ENCODE peak calls at places on chromosome 15, in eight cellular contexts. Y, J, I, P, C, H, K and L are unnamed samples.

GRCh38 chr15:65087873-65088642 is 11.5 kb downstream of the KBTBD13 start:
- DNase-seq in I (no peak), H (no peak), K (no peak), J (no peak), P (no peak), C (no peak), Y (no peak), L (no peak)

GRCh38 chr15:89396723-89397652 is 62.4 kb upstream of the POLG start:
- DNase-seq in C (no peak), P (no peak), Y (no peak), H (no peak), J (no peak), I (no peak), K (no peak), L (no peak)

GRCh38 chr15:69533504-69533903 is 80.9 kb downstream of the RPLP1 start:
- DNase-seq in I (no peak), Y (no peak), P (no peak), J (no peak), H (no peak), K (no peak), C (no peak), L (no peak)

GRCh38 chr15:86743283-86743903 is 663.7 kb downstream of the AGBL1 start:
- DNase-seq in C (peak; percentile 76), P (peak; percentile 62), J (peak; percentile 41), Y (peak; percentile 40), K (no peak), H (no peak), I (no peak), L (peak; percentile 63)

GRCh38 chr15:59524331-59524731 is 86.3 kb downstream of the FAM81A start:
- DNase-seq in J (no peak), Y (no peak), I (no peak), H (no peak), C (no peak), P (no peak), K (no peak), L (no peak)

GRCh38 chr15:83098079-83098478 is 9.4 kb upstream of the TM6SF1 start:
- DNase-seq in H (no peak), C (no peak), Y (no peak), K (no peak), P (no peak), J (no peak), I (no peak), L (no peak)

GRCh38 chr15:87846746-87847145 is 409.8 kb downstream of the NTRK3 start:
- DNase-seq in I (no peak), Y (no peak), H (no peak), P (no peak), K (no peak), C (no peak), J (no peak), L (no peak)

GRCh38 chr15:70426065-70426821 is 328.5 kb upstream of the TLE3 start:
- DNase-seq in J (no peak), K (no peak), H (no peak), P (no peak), C (no peak), Y (no peak), I (peak; percentile 40), L (peak; percentile 69)

GRCh38 chr15:97316362-97316761 is 644.1 kb upstream of the ARRDC4 start:
- DNase-seq in H (no peak), J (no peak), P (no peak), I (no peak), C (no peak), K (no peak), Y (no peak), L (no peak)

GRCh38 chr15:36278219-36278618 is 301.2 kb upstream of the CDIN1 start:
- DNase-seq in C (no peak), J (no peak), Y (no peak), H (peak; percentile 38), I (peak; percentile 20), P (no peak), K (no peak), L (peak; percentile 76)

GRCh38 chr15:45702041-45702440 is 67.2 kb downstream of the SQOR start:
- DNase-seq in P (no peak), Y (no peak), K (no peak), H (no peak), I (no peak), J (no peak), C (no peak), L (no peak)

GRCh38 chr15:89836255-89837133 is 21.8 kb upstream of the ANPEP start:
- DNase-seq in K (no peak), Y (no peak), J (no peak), P (no peak), I (peak; percentile 94), H (peak; percentile 95), C (no peak), L (peak; percentile 89)

GRCh38 chr15:88393719-88394519 is 73.3 kb downstream of the MRPL46 start:
- DNase-seq in J (no peak), C (no peak), Y (no peak), I (no peak), P (no peak), K (no peak), H (no peak), L (no peak)

GRCh38 chr15:84638103-84638502 is 16.0 kb downstream of the WDR73 start:
- DNase-seq in Y (no peak), I (no peak), H (no peak), P (no peak), C (no peak), J (no peak), K (no peak), L (peak; percentile 53)

GRCh38 chr15:39279331-39279730 is 301.5 kb upstream of the THBS1 start:
- DNase-seq in C (no peak), P (no peak), Y (no peak), H (no peak), I (no peak), J (no peak), K (no peak), L (no peak)

GRCh38 chr15:89136818-89137772 is 48.8 kb downstream of the ABHD2 start:
- DNase-seq in Y (no peak), I (no peak), C (no peak), K (no peak), H (no peak), J (no peak), P (no peak), L (no peak)

GRCh38 chr15:91919014-91919534 is 65.6 kb downstream of the SLCO3A1 start:
- DNase-seq in H (no peak), K (no peak), C (no peak), J (no peak), P (no peak), I (peak; percentile 18), Y (no peak), L (no peak)

GRCh38 chr15:48800811-48801460 is 9.9 kb downstream of the CEP152 start:
- DNase-seq in I (peak; percentile 59), P (no peak), Y (no peak), C (no peak), J (no peak), H (peak; percentile 76), K (no peak), L (peak; percentile 64)

GRCh38 chr15:90230071-90230494 is 3.7 kb downstream of the CIB1 start:
- DNase-seq in J (no peak), P (no peak), H (no peak), K (no peak), I (no peak), Y (no peak), C (no peak), L (no peak)

GRCh38 chr15:100844778-100845177 is 34.9 kb upstream of the ALDH1A3 start:
- DNase-seq in C (no peak), Y (no peak), P (no peak), H (no peak), I (no peak), J (no peak), K (no peak), L (no peak)

GRCh38 chr15:100853676-100854440 is 25.8 kb upstream of the ALDH1A3 start:
- DNase-seq in C (no peak), P (no peak), I (no peak), J (no peak), Y (no peak), K (no peak), H (no peak), L (no peak)

GRCh38 chr15:100852630-100853029 is 27.0 kb upstream of the ALDH1A3 start:
- DNase-seq in K (no peak), H (no peak), Y (no peak), I (no peak), J (no peak), C (no peak), P (no peak), L (no peak)

GRCh38 chr15:100847194-100847593 is 32.4 kb upstream of the ALDH1A3 start:
- DNase-seq in K (no peak), P (no peak), J (no peak), C (no peak), I (no peak), H (no peak), Y (no peak), L (peak; percentile 77)

DNA sequence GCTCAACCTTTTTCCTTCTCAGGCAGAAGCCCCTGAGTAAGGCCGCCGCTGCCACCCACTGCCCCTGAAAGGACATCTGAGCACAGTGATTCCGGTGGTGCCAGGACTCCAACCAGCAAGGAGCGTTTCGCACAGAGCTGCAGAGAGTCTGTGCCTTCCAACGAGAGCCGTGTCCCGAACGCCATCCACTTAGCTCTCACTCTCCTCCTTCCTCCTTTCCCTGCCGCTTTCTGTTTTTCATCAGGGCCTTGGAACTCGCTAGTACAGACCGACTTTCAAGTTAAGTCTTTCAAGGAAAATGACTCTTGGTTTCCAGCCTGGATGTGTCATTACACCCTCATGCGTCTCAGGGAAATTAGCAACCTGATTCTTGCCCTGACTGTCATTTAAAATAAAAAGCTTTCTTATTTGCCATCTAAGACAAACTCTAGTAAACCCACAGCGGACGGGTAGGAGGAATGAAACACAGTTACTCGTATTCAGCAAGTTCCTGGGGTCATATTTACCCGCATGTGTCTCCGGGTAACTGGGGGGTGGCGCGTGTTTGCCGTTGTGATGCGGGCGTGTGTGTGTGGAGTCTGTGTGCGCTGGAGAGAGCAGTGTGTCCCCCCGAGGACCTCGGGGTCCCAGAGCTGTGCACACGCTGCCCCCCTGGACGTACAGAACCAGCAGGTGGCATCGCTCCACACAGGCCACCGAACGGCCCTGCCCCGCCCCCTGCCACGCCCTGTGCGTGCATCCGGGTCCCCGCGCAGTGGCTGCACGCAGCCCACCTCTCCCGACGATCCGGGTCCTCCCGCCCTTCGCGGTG is 30.4 kb upstream of the ALDH1A3 start:
- DNase-seq in Y (peak; percentile 23), P (peak; percentile 40), J (peak; percentile 20), H (peak; percentile 14), C (peak; percentile 15), I (peak; percentile 40), K (peak; percentile 68), L (peak; percentile 86)
- TF ChIP-seq CTCF in Y (no peak), P (no peak), J (no peak), H (no peak), C (no peak), I (peak; percentile 28), K (peak; percentile 24), L (peak; percentile 68)

GRCh38 chr15:47331796-47332480 is 385.4 kb upstream of the SEMA6D start:
- DNase-seq in P (no peak), Y (no peak), J (no peak), K (no peak), C (no peak), I (peak; percentile 57), H (peak; percentile 38), L (peak; percentile 48)
- TF ChIP-seq CTCF in P (no peak), Y (no peak), J (no peak), K (no peak), C (no peak), I (no peak), H (no peak), L (no peak)

GRCh38 chr15:51688863-51689262 is 7.6 kb downstream of the SCG3 start:
- DNase-seq in P (no peak), C (no peak), H (peak; percentile 8), Y (no peak), J (no peak), K (no peak), I (no peak), L (no peak)
- TF ChIP-seq CTCF in P (no peak), C (no peak), H (peak; percentile 27), Y (no peak), J (peak; percentile 19), K (no peak), I (peak; percentile 18), L (peak; percentile 25)

GRCh38 chr15:58308742-58309355 is 122.9 kb upstream of the LIPC start:
- DNase-seq in H (no peak), K (no peak), I (no peak), P (no peak), J (no peak), Y (no peak), C (no peak), L (no peak)
- TF ChIP-seq CTCF in H (no peak), K (no peak), I (no peak), P (peak; percentile 8), J (no peak), Y (peak; percentile 25), C (peak; percentile 19), L (peak; percentile 19)